ENCODE peak calls at places on chromosomes 16 and 17, in five cellular contexts. G, S, D, N and E are unnamed samples.

GRCh38 chr16:49021136-49021535 is 260.5 kb downstream of the CBLN1 start:
- DNase-seq in D (no peak), S (peak), G (no peak), N (no peak), E (no peak)

GRCh38 chr16:30615358-30616076 is 5.3 kb upstream of the ZNF689 start:
- DNase-seq in N (peak), S (peak), D (peak), G (peak), E (no peak)

GRCh38 chr17:699350-699749 is 15.3 kb downstream of the VPS53 start:
- DNase-seq in S (no peak), G (no peak), N (no peak), D (no peak), E (peak)

GRCh38 chr16:3017806-3018506 is at the start of gene CLDN6:
- DNase-seq in S (no peak), N (no peak), G (no peak), D (peak), E (no peak)

GRCh38 chr17:44844390-44844830 is 3.3 kb upstream of the HIGD1B start:
- DNase-seq in S (no peak), G (no peak), D (no peak), N (no peak), E (no peak)

GRCh38 chr17:9897569-9897968 is 7.5 kb downstream of the RCVRN start:
- DNase-seq in N (no peak), S (no peak), D (no peak), G (no peak), E (no peak)

GRCh38 chr17:40313660-40314556 is 4.9 kb downstream of the RARA start:
- DNase-seq in S (peak), D (no peak), G (no peak), N (no peak), E (no peak)

GRCh38 chr17:40457369-40457768 is 14.1 kb downstream of the IGFBP4 start:
- DNase-seq in D (no peak), G (peak), N (no peak), S (no peak), E (no peak)

GRCh38 chr16:29126057-29126494 is 141.2 kb downstream of the LAT start:
- DNase-seq in S (no peak), D (no peak), N (no peak), G (no peak), E (no peak)

GRCh38 chr17:77600346-77600745 is 358.2 kb upstream of the TNRC6C start:
- DNase-seq in S (no peak), D (no peak), N (peak), G (no peak), E (no peak)

GRCh38 chr16:12358898-12359297 is 382.4 kb downstream of the SNX29 start:
- DNase-seq in G (no peak), N (no peak), S (no peak), D (no peak), E (no peak)

GRCh38 chr16:71542377-71542776 is 16.2 kb downstream of the CHST4 start:
- DNase-seq in G (no peak), D (peak), S (peak), N (peak), E (no peak)

GRCh38 chr16:363110-364090 is 6.9 kb downstream of the MRPL28 start:
- DNase-seq in G (no peak), N (no peak), D (no peak), S (no peak), E (no peak)

GRCh38 chr17:1174490-1174889 is 5.3 kb downstream of the ABR start:
- DNase-seq in S (no peak), N (no peak), G (no peak), D (no peak), E (peak)

GRCh38 chr17:63134867-63135266 is 168.8 kb downstream of the TANC2 start:
- DNase-seq in S (no peak), D (no peak), G (no peak), N (no peak), E (no peak)